ENCODE peak calls at places on chromosomes 5 and 9, in nine cellular contexts. G is ovary; R is B cell; N is CD8-positive, alpha-beta T cell; H is HFFc6; A is MCF 10A; B is pancreas; Q is astrocyte of the spinal cord; T is GM12878. C is an unnamed sample.

GRCh38 chr9:109907400-109907799 is 127.4 kb downstream of the PALM2AKAP2 start:
- DNase-seq in N (no peak), A (no peak), G (no peak), B (no peak), Q (no peak), T (no peak), R (no peak), H (no peak), C (no peak)

GRCh38 chr5:54217826-54218503 is 92.4 kb downstream of the ARL15 start:
- DNase-seq in G (no peak), B (no peak), Q (peak), H (peak), N (no peak), A (peak), R (peak), T (no peak), C (peak)

GRCh38 chr5:5770825-5771224 is 348.3 kb downstream of the ICE1 start:
- DNase-seq in A (no peak), N (no peak), Q (no peak), G (no peak), B (no peak), R (no peak), H (no peak), T (no peak), C (no peak)

GRCh38 chr9:92170848-92171247 is 55.6 kb upstream of the SPTLC1 start:
- DNase-seq in G (no peak), B (no peak), Q (no peak), R (no peak), A (no peak), H (no peak), T (no peak), N (no peak), C (no peak)

GRCh38 chr5:31531543-31531887 is 378 bp downstream of the DROSHA start:
- DNase-seq in A (no peak), N (peak), Q (peak), H (peak), R (peak), T (no peak), G (no peak), B (peak), C (peak)

GRCh38 chr9:70590264-70590646 is 175.8 kb upstream of the KLF9 start:
- DNase-seq in H (peak), N (no peak), G (no peak), T (no peak), B (no peak), Q (peak), R (no peak), A (peak), C (no peak)

GRCh38 chr5:34550255-34550654 is 105.9 kb upstream of the RAI14 start:
- DNase-seq in Q (no peak), R (no peak), B (no peak), H (no peak), A (no peak), T (no peak), N (no peak), G (no peak), C (no peak)

GRCh38 chr9:129140397-129141065 is 29.3 kb downstream of the PTPA start:
- DNase-seq in T (no peak), H (peak), R (no peak), G (peak), A (peak), B (peak), Q (peak), N (no peak), C (peak)

GRCh38 chr5:36177154-36177553 is 25.2 kb downstream of the SKP2 start:
- DNase-seq in G (no peak), Q (no peak), R (no peak), H (no peak), A (no peak), N (no peak), B (no peak), T (peak), C (no peak)

GRCh38 chr5:73374520-73375235 is 73.9 kb downstream of the FOXD1 start:
- DNase-seq in R (no peak), H (peak), B (no peak), N (no peak), G (no peak), T (no peak), A (no peak), Q (peak), C (no peak)

GRCh38 chr5:67799732-67800234 is 415.8 kb upstream of the PIK3R1 start:
- DNase-seq in H (peak), A (no peak), N (no peak), R (no peak), T (no peak), Q (peak), B (no peak), G (no peak), C (no peak)

GRCh38 chr5:173016621-173017046 is 33.1 kb downstream of the ATP6V0E1 start:
- DNase-seq in T (no peak), G (no peak), H (peak), B (no peak), A (peak), R (no peak), Q (peak), N (no peak), C (no peak)

GRCh38 chr5:57470339-57470738 is 12.3 kb downstream of the ACTBL2 start:
- DNase-seq in B (no peak), Q (no peak), N (no peak), R (no peak), G (no peak), A (no peak), T (no peak), H (no peak), C (no peak)

GRCh38 chr5:88724201-88724600 is 158.8 kb downstream of the MEF2C start:
- DNase-seq in T (no peak), H (peak), R (no peak), Q (peak), A (peak), G (no peak), N (no peak), B (no peak), C (no peak)

GRCh38 chr9:94799578-94800264 is 73.2 kb downstream of the AOPEP start:
- DNase-seq in H (no peak), A (peak), R (no peak), T (no peak), G (no peak), N (no peak), B (no peak), Q (peak), C (no peak)

GRCh38 chr5:143370440-143370839 is 33.0 kb downstream of the NR3C1 start:
- DNase-seq in Q (no peak), H (no peak), T (no peak), R (no peak), B (no peak), G (no peak), N (no peak), A (no peak), C (no peak)

GRCh38 chr9:90029996-90030395 is 425.2 kb downstream of the GADD45G start:
- DNase-seq in T (no peak), A (peak), Q (peak), H (no peak), B (no peak), N (no peak), G (no peak), R (no peak), C (no peak)

GRCh38 chr9:99020786-99021436 is 77.2 kb downstream of the COL15A1 start:
- DNase-seq in A (no peak), N (no peak), H (no peak), R (no peak), B (no peak), G (no peak), T (no peak), Q (no peak), C (no peak)

GRCh38 chr9:32665101-32665500 is 29.6 kb upstream of the TAF1L start:
- DNase-seq in A (peak), B (no peak), N (no peak), R (no peak), H (no peak), G (no peak), Q (peak), T (no peak), C (no peak)

GRCh38 chr5:9619331-9620092 is 10.6 kb downstream of the TAS2R1 start:
- DNase-seq in Q (no peak), T (no peak), N (no peak), B (no peak), H (no peak), G (no peak), A (no peak), R (no peak), C (no peak)

GRCh38 chr5:131795879-131796792 is 681 bp downstream of the FNIP1 start:
- DNase-seq in T (no peak), Q (peak), B (peak), R (peak), H (peak), G (peak), N (peak), A (peak), C (peak)

GRCh38 chr5:76196457-76196856 is 113.3 kb downstream of the SV2C start:
- DNase-seq in G (no peak), A (no peak), Q (no peak), H (no peak), R (no peak), N (no peak), T (no peak), B (no peak), C (no peak)

GRCh38 chr5:127042593-127042992 is 12.2 kb upstream of the MARCHF3 start:
- DNase-seq in B (no peak), R (no peak), Q (peak), N (no peak), T (no peak), H (peak), A (peak), G (no peak), C (no peak)

GRCh38 chr5:157460921-157461792 is 1.1 kb downstream of the NIPAL4 start:
- DNase-seq in A (peak), T (no peak), R (no peak), G (no peak), B (no peak), H (no peak), Q (no peak), N (no peak), C (no peak)

GRCh38 chr5:34474573-34475021 is 181.5 kb upstream of the RAI14 start:
- DNase-seq in R (peak), N (no peak), H (peak), B (no peak), T (no peak), G (no peak), A (peak), Q (peak), C (peak)

GRCh38 chr5:71533614-71534013 is 53.5 kb upstream of the MCCC2 start:
- DNase-seq in Q (peak), T (peak), B (no peak), H (peak), A (peak), R (peak), G (no peak), N (no peak), C (no peak)

GRCh38 chr9:117073539-117074336 is 341.1 kb downstream of the ASTN2 start:
- DNase-seq in N (no peak), R (no peak), B (no peak), T (no peak), H (no peak), A (peak), Q (no peak), G (no peak), C (peak)

GRCh38 chr9:114889802-114890224 is 40.6 kb downstream of the TNFSF8 start:
- DNase-seq in T (no peak), G (no peak), H (no peak), N (no peak), B (no peak), Q (no peak), R (no peak), A (no peak), C (no peak)

GRCh38 chr9:23683021-23683431 is 143.0 kb downstream of the ELAVL2 start:
- DNase-seq in Q (peak), R (no peak), N (no peak), G (no peak), T (no peak), H (no peak), A (peak), B (no peak), C (no peak)

GRCh38 chr5:30100148-30100547 is 1093.3 kb upstream of the CDH6 start:
- DNase-seq in N (no peak), R (no peak), T (no peak), Q (peak), H (no peak), B (no peak), A (peak), G (no peak), C (no peak)

GRCh38 chr5:136028782-136029742 is at the start of gene TGFBI:
- DNase-seq in H (peak), T (no peak), G (peak), B (peak), A (peak), N (no peak), Q (peak), R (no peak), C (peak)

GRCh38 chr5:135973323-135974018 is 18.7 kb upstream of the LECT2 start:
- DNase-seq in N (no peak), H (peak), A (peak), R (no peak), B (no peak), T (no peak), G (no peak), Q (peak), C (no peak)

GRCh38 chr5:174108765-174109164 is 63.3 kb downstream of the NSG2 start:
- DNase-seq in A (no peak), N (no peak), B (no peak), G (no peak), R (no peak), T (no peak), Q (no peak), H (no peak), C (no peak)

GRCh38 chr5:38234737-38235136 is 23.6 kb upstream of the EGFLAM start:
- DNase-seq in H (no peak), A (no peak), T (no peak), G (no peak), N (no peak), Q (no peak), B (no peak), R (no peak), C (no peak)

GRCh38 chr5:168614661-168615060 is 35.5 kb upstream of the PANK3 start:
- DNase-seq in G (no peak), H (no peak), A (no peak), R (no peak), T (no peak), N (no peak), B (no peak), Q (no peak), C (no peak)

GRCh38 chr5:139524932-139525585 is 36.1 kb upstream of the UBE2D2 start:
- DNase-seq in A (no peak), N (no peak), G (no peak), Q (no peak), T (no peak), H (no peak), R (no peak), B (no peak), C (no peak)

GRCh38 chr5:137754961-137755762 is 999 bp upstream of the HNRNPA0 start:
- DNase-seq in H (no peak), B (peak), A (no peak), G (peak), R (no peak), Q (no peak), N (no peak), T (no peak), C (no peak)
- TF ChIP-seq CTCF in H (no peak), B (no peak), A (no peak), G (no peak), R (no peak), Q (no peak), N (no peak), T (no peak), C (no peak)

DNA sequence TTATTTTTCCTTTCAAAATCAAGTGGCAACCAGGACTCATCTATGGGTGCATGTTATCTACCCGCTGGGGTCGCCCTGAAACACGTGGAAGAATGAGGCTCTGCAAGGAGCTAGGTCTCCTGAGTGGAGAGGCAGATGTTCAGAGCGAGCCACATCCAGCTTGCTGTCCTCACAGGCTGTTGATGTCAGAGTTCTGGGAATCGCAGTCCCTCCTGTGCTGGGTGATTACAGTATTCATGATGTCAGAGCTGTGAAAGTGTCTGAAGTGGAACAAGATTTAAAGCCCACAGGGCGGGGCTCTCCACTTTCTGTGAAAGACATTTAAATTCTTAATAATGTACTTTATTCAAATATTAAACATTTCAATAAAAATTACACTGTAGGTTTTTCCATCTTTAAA is 24.4 kb upstream of the LMX1B start:
- DNase-seq in R (no peak), B (no peak), G (no peak), N (no peak), H (no peak), A (no peak), T (no peak), Q (no peak), C (no peak)
- TF ChIP-seq CTCF in R (no peak), B (no peak), G (no peak), N (no peak), H (no peak), A (no peak), T (no peak), Q (no peak), C (no peak)

GRCh38 chr9:36136277-36136893 is at the start of gene GLIPR2:
- DNase-seq in B (peak), G (peak), N (peak), Q (peak), R (peak), T (no peak), A (peak), H (peak), C (peak)
- TF ChIP-seq CTCF in B (no peak), G (no peak), N (peak), Q (no peak), R (peak), T (peak), A (no peak), H (peak), C (peak)

GRCh38 chr5:180668835-180669596 is 19.6 kb upstream of the FLT4 start:
- DNase-seq in R (no peak), B (no peak), H (no peak), Q (no peak), G (no peak), A (no peak), N (no peak), T (no peak), C (no peak)

GRCh38 chr5:180670157-180670556 is 20.8 kb upstream of the FLT4 start:
- DNase-seq in B (no peak), T (no peak), N (no peak), H (no peak), A (no peak), G (no peak), R (no peak), Q (no peak), C (no peak)

GRCh38 chr5:180673371-180674252 is 24.2 kb upstream of the FLT4 start:
- DNase-seq in A (no peak), R (no peak), H (no peak), G (no peak), Q (no peak), T (no peak), B (no peak), N (no peak), C (peak)

GRCh38 chr5:180669661-180670060 is 20.3 kb upstream of the FLT4 start:
- DNase-seq in A (no peak), B (no peak), H (no peak), G (no peak), Q (no peak), R (no peak), T (no peak), N (no peak), C (no peak)

GRCh38 chr5:180670586-180671359 is 21.4 kb upstream of the FLT4 start:
- DNase-seq in B (peak), G (no peak), N (peak), R (no peak), T (peak), H (peak), A (peak), Q (peak), C (peak)
- TF ChIP-seq CTCF in B (peak), G (no peak), N (peak), R (peak), T (peak), H (peak), A (peak), Q (peak), C (peak)

GRCh38 chr9:26175264-26175663 is 497.0 kb upstream of the TUSC1 start:
- DNase-seq in T (no peak), R (no peak), G (no peak), N (no peak), Q (no peak), B (no peak), H (peak), A (no peak), C (no peak)
- TF ChIP-seq CTCF in T (no peak), R (no peak), G (no peak), N (no peak), Q (no peak), B (no peak), H (no peak), A (no peak), C (no peak)

GRCh38 chr5:130555429-130555828 is 609.6 kb downstream of the HINT1 start:
- DNase-seq in Q (no peak), H (no peak), G (no peak), R (no peak), T (no peak), N (no peak), A (no peak), B (no peak), C (no peak)
- TF ChIP-seq CTCF in Q (no peak), H (no peak), G (no peak), R (no peak), T (no peak), N (no peak), A (no peak), B (no peak), C (no peak)

GRCh38 chr5:148912714-148913398 is 86.4 kb downstream of the ADRB2 start:
- DNase-seq in T (no peak), Q (peak), G (no peak), N (no peak), B (no peak), A (peak), H (peak), R (no peak), C (peak)
- TF ChIP-seq CTCF in T (no peak), Q (peak), G (no peak), N (no peak), B (no peak), A (peak), H (peak), R (no peak), C (peak)

GRCh38 chr9:126775926-126776325 is 28.9 kb upstream of the ZBTB43 start:
- DNase-seq in G (no peak), N (no peak), H (no peak), R (no peak), A (no peak), T (no peak), B (no peak), Q (no peak), C (no peak)

GRCh38 chr9:126781186-126781585 is 23.7 kb upstream of the ZBTB43 start:
- DNase-seq in R (no peak), N (no peak), H (no peak), B (no peak), Q (no peak), A (no peak), T (no peak), G (no peak), C (no peak)

GRCh38 chr9:126773004-126773607 is 31.7 kb upstream of the ZBTB43 start:
- DNase-seq in R (no peak), H (peak), Q (no peak), N (no peak), T (no peak), A (peak), G (no peak), B (no peak), C (peak)

GRCh38 chr9:126781717-126782388 is 23.0 kb upstream of the ZBTB43 start:
- DNase-seq in N (peak), R (peak), Q (peak), G (peak), B (peak), T (no peak), H (peak), A (peak), C (peak)

GRCh38 chr9:126777733-126778132 is 27.1 kb upstream of the ZBTB43 start:
- DNase-seq in G (no peak), R (peak), N (no peak), T (no peak), B (no peak), A (peak), Q (no peak), H (no peak), C (peak)
- TF ChIP-seq CTCF in G (no peak), R (no peak), N (no peak), T (no peak), B (no peak), A (no peak), Q (no peak), H (peak), C (peak)

DNA sequence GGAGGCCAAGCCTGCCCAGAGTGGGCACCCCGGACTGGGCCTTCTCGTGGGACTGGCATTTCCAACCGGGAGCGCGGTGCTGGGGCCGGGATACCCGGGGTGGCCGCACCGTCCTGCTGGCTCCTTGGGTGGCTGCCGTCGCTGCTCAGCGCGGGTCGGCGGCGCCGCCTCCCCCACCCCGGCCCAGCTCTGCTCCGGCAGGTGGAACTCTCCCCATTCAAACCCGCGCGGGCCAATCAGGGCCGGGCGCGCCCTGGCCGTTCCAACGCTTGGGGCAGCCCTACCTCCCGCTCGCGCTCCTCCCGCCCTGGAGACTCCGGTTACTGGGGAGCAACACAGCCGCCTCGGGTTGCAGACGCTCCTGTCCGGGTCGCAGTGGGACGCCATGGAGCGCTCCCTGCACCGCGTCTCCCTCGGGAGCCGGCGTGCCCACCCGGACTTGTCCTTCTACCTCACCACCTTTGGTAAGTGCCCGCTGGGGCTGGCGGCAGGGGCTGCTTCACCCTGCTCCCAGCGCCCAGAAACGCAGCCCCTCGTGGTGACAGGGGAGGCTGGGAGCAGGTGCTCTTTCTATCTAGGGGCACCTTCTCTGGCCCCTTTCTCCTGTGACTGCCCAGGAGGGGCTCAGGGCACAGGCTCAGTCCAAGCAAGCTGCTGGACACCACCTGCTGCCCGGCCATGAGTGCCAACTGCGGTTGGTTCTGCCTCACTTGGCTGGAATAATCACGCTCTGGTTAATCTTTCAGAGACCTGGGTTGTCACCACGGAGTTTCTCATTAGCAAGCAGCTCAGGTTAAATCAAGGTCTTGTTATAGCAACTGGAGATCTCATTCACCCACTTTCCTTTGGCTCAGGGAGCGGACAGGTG is at the start of gene RGS3:
- DNase-seq in A (peak), N (no peak), Q (no peak), B (peak), G (no peak), R (no peak), H (no peak), T (no peak), C (no peak)
- TF ChIP-seq CTCF in A (no peak), N (no peak), Q (no peak), B (no peak), G (no peak), R (no peak), H (no peak), T (no peak), C (no peak)

C was measured in WERI-Rb-1.